ENCODE peak calls at places on chromosomes 1 and 21, in four cellular contexts. One of them, this sample, is unnamed.

GRCh38 chr1:55813619-55814018 is 598.5 kb upstream of the USP24 start:
- DNase-seq in NT2/D1: no peak
- DNase-seq in RPMI8226: no peak
- DNase-seq in SK-MEL-5: peak
- DNase-seq in this sample: no peak

GRCh38 chr1:151542710-151543129 is 2.6 kb downstream of the TUFT1 start:
- DNase-seq in SK-MEL-5: no peak
- DNase-seq in NT2/D1: no peak
- DNase-seq in RPMI8226: no peak
- DNase-seq in this sample: no peak

GRCh38 chr1:233319272-233319671 is 8.3 kb upstream of the MAP3K21 start:
- DNase-seq in RPMI8226: peak
- DNase-seq in NT2/D1: no peak
- DNase-seq in SK-MEL-5: no peak
- DNase-seq in this sample: no peak

GRCh38 chr1:166079276-166079675 is 87.5 kb downstream of the FAM78B start:
- DNase-seq in SK-MEL-5: no peak
- DNase-seq in RPMI8226: no peak
- DNase-seq in NT2/D1: no peak
- DNase-seq in this sample: no peak

GRCh38 chr1:17167041-17167782 is 37.7 kb upstream of the PADI1 start:
- DNase-seq in RPMI8226: no peak
- DNase-seq in SK-MEL-5: no peak
- DNase-seq in NT2/D1: peak
- DNase-seq in this sample: no peak

GRCh38 chr21:37195078-37195477 is 72.1 kb downstream of the VPS26C start:
- DNase-seq in RPMI8226: no peak
- DNase-seq in NT2/D1: no peak
- DNase-seq in SK-MEL-5: no peak
- DNase-seq in this sample: no peak

GRCh38 chr1:99599678-99600175 is 46.2 kb upstream of the PALMD start:
- DNase-seq in RPMI8226: no peak
- DNase-seq in NT2/D1: peak
- DNase-seq in SK-MEL-5: no peak
- DNase-seq in this sample: no peak

GRCh38 chr1:212149566-212149965 is 114.0 kb downstream of the DTL start:
- DNase-seq in SK-MEL-5: no peak
- DNase-seq in RPMI8226: no peak
- DNase-seq in NT2/D1: no peak
- DNase-seq in this sample: no peak

GRCh38 chr1:11280719-11281376 is 7.8 kb downstream of the UBIAD1 start:
- DNase-seq in RPMI8226: no peak
- DNase-seq in SK-MEL-5: no peak
- DNase-seq in NT2/D1: no peak
- DNase-seq in this sample: peak

GRCh38 chr1:162695687-162696086 is 63.4 kb downstream of the DDR2 start:
- DNase-seq in RPMI8226: no peak
- DNase-seq in NT2/D1: no peak
- DNase-seq in SK-MEL-5: no peak
- DNase-seq in this sample: no peak

GRCh38 chr21:42157606-42158310 is 61.2 kb upstream of the ABCG1 start:
- DNase-seq in SK-MEL-5: no peak
- DNase-seq in NT2/D1: no peak
- DNase-seq in RPMI8226: no peak
- DNase-seq in this sample: no peak

GRCh38 chr1:231272880-231273279 is 31.9 kb downstream of the GNPAT start:
- DNase-seq in SK-MEL-5: no peak
- DNase-seq in NT2/D1: no peak
- DNase-seq in RPMI8226: no peak
- DNase-seq in this sample: no peak

GRCh38 chr1:115190766-115191165 is 101.5 kb upstream of the TSPAN2 start:
- DNase-seq in RPMI8226: no peak
- DNase-seq in SK-MEL-5: no peak
- DNase-seq in NT2/D1: no peak
- DNase-seq in this sample: no peak

GRCh38 chr1:5269901-5270300 is 615.5 kb downstream of the AJAP1 start:
- DNase-seq in SK-MEL-5: no peak
- DNase-seq in RPMI8226: no peak
- DNase-seq in NT2/D1: no peak
- DNase-seq in this sample: no peak

GRCh38 chr1:61073871-61074270 is 8.5 kb upstream of the NFIA start:
- DNase-seq in SK-MEL-5: no peak
- DNase-seq in RPMI8226: no peak
- DNase-seq in NT2/D1: no peak
- DNase-seq in this sample: no peak

GRCh38 chr1:21623411-21623961 is 45.7 kb downstream of the RAP1GAP start:
- DNase-seq in RPMI8226: no peak
- DNase-seq in SK-MEL-5: peak
- DNase-seq in NT2/D1: no peak
- DNase-seq in this sample: peak

GRCh38 chr1:101122452-101123166 is 97.0 kb upstream of the DPH5 start:
- DNase-seq in SK-MEL-5: no peak
- DNase-seq in NT2/D1: no peak
- DNase-seq in RPMI8226: no peak
- DNase-seq in this sample: no peak

GRCh38 chr1:25091671-25092070 is 140.6 kb downstream of the SYF2 start:
- DNase-seq in RPMI8226: no peak
- DNase-seq in NT2/D1: no peak
- DNase-seq in SK-MEL-5: no peak
- DNase-seq in this sample: no peak

GRCh38 chr1:185652348-185652747 is 81.8 kb upstream of the HMCN1 start:
- DNase-seq in NT2/D1: no peak
- DNase-seq in SK-MEL-5: peak
- DNase-seq in RPMI8226: no peak
- DNase-seq in this sample: peak

GRCh38 chr1:240029418-240029817 is 62.3 kb upstream of the FMN2 start:
- DNase-seq in NT2/D1: no peak
- DNase-seq in RPMI8226: no peak
- DNase-seq in SK-MEL-5: no peak
- DNase-seq in this sample: no peak

GRCh38 chr21:41953831-41954653 is at the start of gene C2CD2:
- DNase-seq in NT2/D1: peak
- DNase-seq in SK-MEL-5: no peak
- DNase-seq in RPMI8226: peak
- DNase-seq in this sample: peak

GRCh38 chr1:19765623-19766022 is 34.1 kb downstream of the TMCO4 start:
- DNase-seq in SK-MEL-5: peak
- DNase-seq in RPMI8226: no peak
- DNase-seq in NT2/D1: no peak
- DNase-seq in this sample: no peak

GRCh38 chr1:27522148-27522859 is 32.3 kb upstream of the WASF2 start:
- DNase-seq in NT2/D1: no peak
- DNase-seq in RPMI8226: no peak
- DNase-seq in SK-MEL-5: no peak
- DNase-seq in this sample: no peak

GRCh38 chr21:38171723-38172344 is 85.0 kb upstream of the KCNJ15 start:
- DNase-seq in NT2/D1: peak
- DNase-seq in SK-MEL-5: no peak
- DNase-seq in RPMI8226: no peak
- DNase-seq in this sample: no peak

GRCh38 chr1:7783178-7783711 is 846 bp upstream of the PER3 start:
- DNase-seq in SK-MEL-5: peak
- DNase-seq in RPMI8226: peak
- DNase-seq in NT2/D1: no peak
- DNase-seq in this sample: peak

GRCh38 chr1:21355956-21356355 is 65.7 kb upstream of the ECE1 start:
- DNase-seq in NT2/D1: no peak
- DNase-seq in SK-MEL-5: no peak
- DNase-seq in RPMI8226: no peak
- DNase-seq in this sample: no peak

GRCh38 chr1:236524142-236524891 is 535 bp downstream of the LGALS8 start:
- DNase-seq in NT2/D1: peak
- DNase-seq in RPMI8226: peak
- DNase-seq in SK-MEL-5: peak
- DNase-seq in this sample: peak

GRCh38 chr1:162310337-162310736 is 66.3 kb downstream of the SPATA46 start:
- DNase-seq in RPMI8226: no peak
- DNase-seq in NT2/D1: no peak
- DNase-seq in SK-MEL-5: peak
- DNase-seq in this sample: no peak

GRCh38 chr1:108661030-108661609 is at the start of gene HENMT1:
- DNase-seq in RPMI8226: peak
- DNase-seq in SK-MEL-5: no peak
- DNase-seq in NT2/D1: peak
- DNase-seq in this sample: peak

GRCh38 chr1:116331523-116331922 is 41.5 kb upstream of the ATP1A1 start:
- DNase-seq in NT2/D1: no peak
- DNase-seq in RPMI8226: no peak
- DNase-seq in SK-MEL-5: no peak
- DNase-seq in this sample: no peak

GRCh38 chr1:234296481-234296880 is 76.8 kb upstream of the COA6 start:
- DNase-seq in RPMI8226: no peak
- DNase-seq in NT2/D1: no peak
- DNase-seq in SK-MEL-5: no peak
- DNase-seq in this sample: no peak

GRCh38 chr1:57307382-57307781 is 116.5 kb downstream of the DAB1 start:
- DNase-seq in NT2/D1: peak
- DNase-seq in SK-MEL-5: peak
- DNase-seq in RPMI8226: peak
- DNase-seq in this sample: peak

GRCh38 chr1:111880866-111881837 is 108.3 kb downstream of the KCND3 start:
- DNase-seq in RPMI8226: no peak
- DNase-seq in NT2/D1: no peak
- DNase-seq in SK-MEL-5: no peak
- DNase-seq in this sample: no peak

GRCh38 chr1:91803847-91804545 is 82.0 kb downstream of the TGFBR3 start:
- DNase-seq in NT2/D1: no peak
- DNase-seq in RPMI8226: peak
- DNase-seq in SK-MEL-5: no peak
- DNase-seq in this sample: peak

GRCh38 chr1:204087893-204088528 is 15.1 kb downstream of the SOX13 start:
- DNase-seq in SK-MEL-5: no peak
- DNase-seq in NT2/D1: no peak
- DNase-seq in RPMI8226: peak
- DNase-seq in this sample: no peak

GRCh38 chr1:212640223-212640885 is 31.8 kb downstream of the ATF3 start:
- DNase-seq in SK-MEL-5: no peak
- DNase-seq in RPMI8226: peak
- DNase-seq in NT2/D1: no peak
- DNase-seq in this sample: no peak

GRCh38 chr21:46038871-46039397 is 57.4 kb downstream of the COL6A1 start:
- DNase-seq in RPMI8226: no peak
- DNase-seq in SK-MEL-5: no peak
- DNase-seq in NT2/D1: no peak
- DNase-seq in this sample: no peak

This sample was measured in NAMALWA.